ENCODE peak calls at places on chromosomes 12 and 14, in four cellular contexts. D is brain microvascular endothelial cell; M is activated naive CD4-positive, alpha-beta T cell; J is GM19239. C is an unnamed sample.
A peak's percentile ranks its signal among the peaks of the same experiment; 100 is the strongest.

GRCh38 chr12:28582687-28583376 is 392.6 kb downstream of the CCDC91 start:
- DNase-seq in D (no peak), M (no peak), J (no peak), C (no peak)

GRCh38 chr14:104206281-104206904 is 68.0 kb downstream of the KIF26A start:
- DNase-seq in D (no peak), M (no peak), J (no peak), C (no peak)

GRCh38 chr14:36390718-36391117 is 70.3 kb upstream of the MBIP start:
- DNase-seq in D (no peak), M (no peak), J (no peak), C (no peak)

GRCh38 chr12:57005980-57006808 is at the start of gene ZBTB39:
- DNase-seq in D (peak; percentile 17), M (peak; percentile 75), J (peak; percentile 83), C (peak; percentile 66)

GRCh38 chr12:31702047-31702446 is 26.8 kb downstream of the AMN1 start:
- DNase-seq in D (no peak), M (no peak), J (no peak), C (peak; percentile 44)

GRCh38 chr14:78974691-78975090 is 804.5 kb downstream of the NRXN3 start:
- DNase-seq in D (no peak), M (no peak), J (no peak), C (no peak)

GRCh38 chr12:109134186-109134917 is 18.0 kb downstream of the ACACB start:
- DNase-seq in D (no peak), M (no peak), J (no peak), C (no peak)

GRCh38 chr14:54312166-54312801 is 84.5 kb upstream of the CDKN3 start:
- DNase-seq in D (peak; percentile 80), M (no peak), J (no peak), C (no peak)

GRCh38 chr12:82781288-82782078 is 94.8 kb downstream of the TMTC2 start:
- DNase-seq in D (no peak), M (no peak), J (no peak), C (no peak)

GRCh38 chr14:50924848-50925247 is 19.4 kb downstream of the PYGL start:
- DNase-seq in D (no peak), M (no peak), J (no peak), C (no peak)

GRCh38 chr12:52149182-52149641 is 42.6 kb downstream of the KRT80 start:
- DNase-seq in D (no peak), M (no peak), J (no peak), C (no peak)

GRCh38 chr12:12586879-12587675 is 24.4 kb upstream of the DUSP16 start:
- DNase-seq in D (no peak), M (no peak), J (no peak), C (no peak)

GRCh38 chr12:132118876-132119275 is 25.2 kb downstream of the DDX51 start:
- DNase-seq in D (no peak), M (no peak), J (no peak), C (no peak)

GRCh38 chr12:2845280-2845679 is 10.4 kb upstream of the NRIP2 start:
- DNase-seq in D (peak; percentile 86), M (no peak), J (no peak), C (no peak)

GRCh38 chr12:128671528-128672042 is 152.2 kb downstream of the SLC15A4 start:
- DNase-seq in D (no peak), M (no peak), J (no peak), C (no peak)

GRCh38 chr14:65910108-65910507 is 497.6 kb downstream of the FUT8 start:
- DNase-seq in D (no peak), M (no peak), J (no peak), C (no peak)

GRCh38 chr12:52224154-52224553 is 8.9 kb upstream of the KRT7 start:
- DNase-seq in D (no peak), M (no peak), J (no peak), C (no peak)

GRCh38 chr14:54108481-54109471 is 152.2 kb upstream of the BMP4 start:
- DNase-seq in D (peak; percentile 88), M (no peak), J (no peak), C (no peak)

GRCh38 chr14:103391048-103391447 is 5.8 kb downstream of the MARK3 start:
- DNase-seq in D (peak; percentile 57), M (peak; percentile 25), J (no peak), C (peak; percentile 38)

GRCh38 chr12:46590991-46591703 is 218.6 kb upstream of the SLC38A2 start:
- DNase-seq in D (no peak), M (no peak), J (no peak), C (no peak)

GRCh38 chr14:32560213-32560857 is 231.2 kb downstream of the AKAP6 start:
- DNase-seq in D (peak; percentile 79), M (no peak), J (peak; percentile 21), C (no peak)

GRCh38 chr14:103887557-103888115 is 40.3 kb upstream of the PPP1R13B start:
- DNase-seq in D (no peak), M (no peak), J (no peak), C (no peak)

GRCh38 chr14:50906326-50906725 is 34.5 kb downstream of the ABHD12B start:
- DNase-seq in D (no peak), M (no peak), J (no peak), C (no peak)

GRCh38 chr12:119328111-119328510 is 6.4 kb upstream of the CCDC60 start:
- DNase-seq in D (no peak), M (no peak), J (no peak), C (no peak)

GRCh38 chr12:28145211-28145610 is 45.0 kb upstream of the CCDC91 start:
- DNase-seq in D (no peak), M (no peak), J (no peak), C (no peak)

GRCh38 chr14:103856105-103856504 is 8.7 kb upstream of the PPP1R13B start:
- DNase-seq in D (no peak), M (no peak), J (no peak), C (no peak)

GRCh38 chr14:93458234-93458633 is 27.5 kb downstream of the UNC79 start:
- DNase-seq in D (no peak), M (no peak), J (no peak), C (no peak)

GRCh38 chr14:46054526-46054925 is 597.1 kb downstream of the RPL10L start:
- DNase-seq in D (peak; percentile 77), M (no peak), J (no peak), C (no peak)

GRCh38 chr14:93959239-93960107 is 16.9 kb downstream of the ASB2 start:
- DNase-seq in D (peak; percentile 82), M (peak; percentile 78), J (peak; percentile 70), C (no peak)

GRCh38 chr12:100716949-100717732 is 77.4 kb upstream of the ANO4 start:
- DNase-seq in D (no peak), M (no peak), J (no peak), C (peak; percentile 50)

GRCh38 chr12:6275609-6276246 is 34.8 kb upstream of the PLEKHG6 start:
- DNase-seq in D (no peak), M (no peak), J (no peak), C (no peak)

GRCh38 chr14:103889313-103890051 is 38.8 kb upstream of the TDRD9 start:
- DNase-seq in D (peak; percentile 16), M (no peak), J (no peak), C (no peak)

GRCh38 chr14:88352299-88353097 is 29.4 kb upstream of the KCNK10 start:
- DNase-seq in D (no peak), M (no peak), J (no peak), C (no peak)

GRCh38 chr12:5076761-5077160 is 33.1 kb downstream of the KCNA5 start:
- DNase-seq in D (no peak), M (no peak), J (no peak), C (no peak)

GRCh38 chr14:83779266-83779665 is 1750.7 kb upstream of the FLRT2 start:
- DNase-seq in D (peak; percentile 74), M (no peak), J (no peak), C (no peak)

C was measured in D721Med.